ENCODE peak calls at places on chromosomes 5 and 9, in seven cellular contexts. W is NCI-H226; M is GM04504; R is left colon; L is CD4-positive, alpha-beta T cell; O is T-cell; D is HS-27A. G is an unnamed sample.

GRCh38 chr5:17802256-17802655 is 168.0 kb downstream of the TAF11L14 start:
- DNase-seq in W (no peak), M (no peak), R (no peak), L (no peak), O (no peak), D (no peak), G (no peak)

GRCh38 chr5:177134653-177135225 is 1.2 kb downstream of the NSD1 start:
- DNase-seq in W (no peak), M (no peak), R (no peak), L (no peak), O (no peak), D (no peak), G (no peak)

GRCh38 chr5:139438707-139439012 is 665 bp downstream of the DNAJC18 start:
- DNase-seq in W (no peak), M (no peak), R (no peak), L (no peak), O (no peak), D (no peak), G (no peak)

GRCh38 chr5:15762668-15763067 is 262.7 kb downstream of the FBXL7 start:
- DNase-seq in W (no peak), M (no peak), R (no peak), L (no peak), O (no peak), D (no peak), G (no peak)

GRCh38 chr9:38227061-38227540 is 158.1 kb upstream of the SHB start:
- DNase-seq in W (peak), M (peak), R (peak), L (peak), O (peak), D (no peak), G (peak)

GRCh38 chr9:112378441-112379176 is 1.3 kb upstream of the HSDL2 start:
- DNase-seq in W (no peak), M (no peak), R (peak), L (no peak), O (no peak), D (no peak), G (no peak)

GRCh38 chr9:91465420-91465819 is 41.8 kb upstream of the NFIL3 start:
- DNase-seq in W (peak), M (peak), R (no peak), L (no peak), O (no peak), D (no peak), G (no peak)

GRCh38 chr5:135564305-135564704 is 14.5 kb downstream of the CXCL14 start:
- DNase-seq in W (no peak), M (no peak), R (no peak), L (no peak), O (no peak), D (no peak), G (no peak)

GRCh38 chr9:136921718-136922117 is 22.8 kb downstream of the FBXW5 start:
- DNase-seq in W (no peak), M (no peak), R (no peak), L (no peak), O (no peak), D (no peak), G (no peak)

GRCh38 chr5:172410160-172410559 is 44.2 kb downstream of the SH3PXD2B start:
- DNase-seq in W (no peak), M (no peak), R (no peak), L (no peak), O (no peak), D (no peak), G (no peak)

GRCh38 chr5:60463179-60463868 is 236.6 kb downstream of the DEPDC1B start:
- DNase-seq in W (no peak), M (no peak), R (no peak), L (no peak), O (no peak), D (no peak), G (no peak)

GRCh38 chr5:125560476-125561225 is 814.2 kb upstream of the ZNF608 start:
- DNase-seq in W (peak), M (no peak), R (no peak), L (no peak), O (no peak), D (no peak), G (no peak)

GRCh38 chr9:13596383-13596970 is 317.0 kb upstream of the MPDZ start:
- DNase-seq in W (peak), M (no peak), R (no peak), L (no peak), O (no peak), D (no peak), G (no peak)

GRCh38 chr5:151150484-151151262 is 6.9 kb downstream of the ANXA6 start:
- DNase-seq in W (no peak), M (no peak), R (peak), L (peak), O (peak), D (no peak), G (peak)

GRCh38 chr5:152634596-152634995 is 229.5 kb upstream of the NMUR2 start:
- DNase-seq in W (no peak), M (no peak), R (no peak), L (no peak), O (no peak), D (no peak), G (no peak)

GRCh38 chr9:109411818-109412352 is 86.2 kb downstream of the PTPN3 start:
- DNase-seq in W (no peak), M (no peak), R (no peak), L (no peak), O (no peak), D (no peak), G (peak)

GRCh38 chr9:134365791-134366222 is 39.6 kb downstream of the RXRA start:
- DNase-seq in W (no peak), M (peak), R (no peak), L (no peak), O (no peak), D (no peak), G (no peak)

GRCh38 chr9:385818-386398 is 171.2 kb downstream of the DOCK8 start:
- DNase-seq in W (peak), M (peak), R (peak), L (no peak), O (peak), D (no peak), G (no peak)

GRCh38 chr9:90099262-90099982 is 494.6 kb downstream of the GADD45G start:
- DNase-seq in W (no peak), M (no peak), R (no peak), L (no peak), O (no peak), D (no peak), G (no peak)

GRCh38 chr9:95511232-95511951 is 5.4 kb downstream of the PTCH1 start:
- DNase-seq in W (peak), M (no peak), R (peak), L (no peak), O (no peak), D (peak), G (no peak)

GRCh38 chr9:129458663-129459549 is 162.0 kb downstream of the C9orf50 start:
- DNase-seq in W (no peak), M (no peak), R (peak), L (no peak), O (no peak), D (no peak), G (no peak)

GRCh38 chr5:157564149-157564711 is 11.3 kb downstream of the ADAM19 start:
- DNase-seq in W (no peak), M (no peak), R (no peak), L (no peak), O (no peak), D (no peak), G (no peak)

GRCh38 chr5:179766021-179766725 is 27.6 kb upstream of the LTC4S start:
- DNase-seq in W (no peak), M (no peak), R (no peak), L (no peak), O (no peak), D (no peak), G (no peak)

GRCh38 chr5:80068775-80069174 is 33.6 kb downstream of the THBS4 start:
- DNase-seq in W (no peak), M (no peak), R (no peak), L (no peak), O (no peak), D (no peak), G (no peak)

GRCh38 chr9:135070198-135070951 is 17.1 kb upstream of the OLFM1 start:
- DNase-seq in W (no peak), M (no peak), R (no peak), L (no peak), O (no peak), D (no peak), G (no peak)

GRCh38 chr9:87071473-87071872 is 124.2 kb upstream of the GAS1 start:
- DNase-seq in W (peak), M (no peak), R (no peak), L (no peak), O (no peak), D (peak), G (no peak)

G was measured in GM13976.